ENCODE peak calls at places on chromosomes 16 and 17, in six cellular contexts. R is HCT116, Q is K562, J is GM12878, U is SK-N-SH, Y is HepG2. O is an unnamed sample.

GRCh38 chr16:67483150-67483549 is at the start of gene AGRP:
- DNase-seq in R (no peak), Q (no peak), J (no peak), U (no peak), Y (no peak), O (no peak)

GRCh38 chr16:68069511-68070248 is 15.5 kb upstream of the NFATC3 start:
- DNase-seq in R (no peak), Q (no peak), J (no peak), U (no peak), Y (no peak), O (peak)

GRCh38 chr17:39747745-39748144 is 10.0 kb downstream of the GRB7 start:
- DNase-seq in R (no peak), Q (no peak), J (no peak), U (no peak), Y (no peak), O (no peak)

GRCh38 chr17:61467416-61468262 is 15.4 kb downstream of the TBX4 start:
- DNase-seq in R (peak), Q (peak), J (no peak), U (peak), Y (no peak), O (no peak)

GRCh38 chr16:88065747-88066142 is 114.5 kb downstream of the BANP start:
- DNase-seq in R (no peak), Q (no peak), J (no peak), U (no peak), Y (no peak), O (no peak)

GRCh38 chr17:19290047-19290705 is 53.0 kb downstream of the EPN2 start:
- DNase-seq in R (no peak), Q (no peak), J (no peak), U (peak), Y (no peak), O (no peak)

GRCh38 chr16:69936252-69936651 is 14.9 kb upstream of the CLEC18A start:
- DNase-seq in R (no peak), Q (no peak), J (no peak), U (no peak), Y (no peak), O (no peak)

GRCh38 chr17:78315355-78316114 is 44.3 kb downstream of the SOCS3 start:
- DNase-seq in R (peak), Q (peak), J (peak), U (peak), Y (peak), O (peak)

GRCh38 chr16:84759061-84759460 is 59.3 kb downstream of the USP10 start:
- DNase-seq in R (no peak), Q (no peak), J (no peak), U (no peak), Y (no peak), O (no peak)

GRCh38 chr17:29149431-29150064 is 30.6 kb downstream of the MYO18A start:
- DNase-seq in R (no peak), Q (no peak), J (no peak), U (no peak), Y (no peak), O (no peak)

GRCh38 chr16:71927383-71927782 is 32.1 kb downstream of the IST1 start:
- DNase-seq in R (peak), Q (no peak), J (no peak), U (no peak), Y (no peak), O (no peak)

GRCh38 chr17:48995871-48996695 is 1.1 kb upstream of the IGF2BP1 start:
- DNase-seq in R (no peak), Q (peak), J (no peak), U (peak), Y (peak), O (peak)

GRCh38 chr17:82199496-82199895 is 13.1 kb downstream of the CCDC57 start:
- DNase-seq in R (no peak), Q (no peak), J (no peak), U (peak), Y (no peak), O (no peak)

GRCh38 chr16:78235168-78235800 is 135.8 kb downstream of the WWOX start:
- DNase-seq in R (peak), Q (peak), J (peak), U (peak), Y (peak), O (peak)

GRCh38 chr17:31533546-31534155 is 142.2 kb downstream of the RAB11FIP4 start:
- DNase-seq in R (peak), Q (peak), J (no peak), U (peak), Y (no peak), O (no peak)

GRCh38 chr17:4854181-4854681 is 21.1 kb downstream of the MINK1 start:
- DNase-seq in R (no peak), Q (no peak), J (no peak), U (no peak), Y (peak), O (no peak)

GRCh38 chr16:6684076-6684673 is 648.5 kb upstream of the RBFOX1 start:
- DNase-seq in R (no peak), Q (peak), J (no peak), U (peak), Y (peak), O (peak)

GRCh38 chr16:24984903-24985675 is 30.1 kb downstream of the ARHGAP17 start:
- DNase-seq in R (no peak), Q (no peak), J (no peak), U (no peak), Y (no peak), O (no peak)

GRCh38 chr17:40937384-40937819 is at the start of gene KRT23:
- DNase-seq in R (no peak), Q (no peak), J (no peak), U (no peak), Y (no peak), O (no peak)

GRCh38 chr17:10802487-10803284 is 1.2 kb downstream of the TMEM238L start:
- DNase-seq in R (no peak), Q (no peak), J (no peak), U (no peak), Y (no peak), O (no peak)
- TF ChIP-seq YY1 in R (no peak), Q (no peak), J (no peak), U (no peak), Y (no peak), O (no peak)

GRCh38 chr17:7477392-7478275 is 1.8 kb downstream of the ZBTB4 start:
- DNase-seq in R (no peak), Q (peak), J (no peak), U (peak), Y (peak), O (no peak)

GRCh38 chr17:7478276-7479138 is 924 bp downstream of the ZBTB4 start:
- DNase-seq in R (no peak), Q (peak), J (no peak), U (peak), Y (no peak), O (peak)

GRCh38 chr17:7476951-7477350 is 2.5 kb downstream of the ZBTB4 start:
- DNase-seq in R (no peak), Q (no peak), J (no peak), U (no peak), Y (no peak), O (no peak)

GRCh38 chr17:7475764-7476422 is 3.5 kb downstream of the ZBTB4 start:
- DNase-seq in R (no peak), Q (peak), J (no peak), U (no peak), Y (no peak), O (no peak)

DNA sequence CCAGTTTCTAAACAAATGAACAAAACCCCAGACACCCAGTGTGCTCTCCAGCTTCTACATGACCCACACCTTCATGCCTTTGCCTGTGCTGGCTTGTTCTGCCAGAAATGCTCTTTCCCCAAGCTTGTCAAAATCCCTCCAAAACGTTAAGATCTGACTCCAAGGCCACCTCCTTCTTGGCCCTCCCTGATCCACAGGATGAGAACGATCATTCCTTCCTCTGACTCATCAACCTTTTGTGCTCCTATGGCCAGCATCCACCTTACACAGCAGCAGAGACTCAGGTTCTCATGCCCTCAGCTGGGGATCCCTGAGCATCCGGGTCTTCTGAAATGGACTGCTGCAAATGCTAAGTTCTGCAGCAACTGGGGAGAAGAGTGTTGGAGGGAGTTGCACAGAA is 3.0 kb downstream of the ZBTB4 start:
- DNase-seq in R (no peak), Q (peak), J (no peak), U (no peak), Y (no peak), O (no peak)
- TF ChIP-seq SIN3A in R (no peak), Q (no peak), J (no peak), U (no peak), Y (no peak), O (no peak)

GRCh38 chr16:11278681-11279628 is 2.2 kb downstream of the PRM1 start:
- DNase-seq in R (no peak), Q (no peak), J (no peak), U (no peak), Y (peak), O (no peak)
- TF ChIP-seq YY1 in R (no peak), Q (no peak), J (no peak), U (no peak), Y (no peak), O (no peak)

DNA sequence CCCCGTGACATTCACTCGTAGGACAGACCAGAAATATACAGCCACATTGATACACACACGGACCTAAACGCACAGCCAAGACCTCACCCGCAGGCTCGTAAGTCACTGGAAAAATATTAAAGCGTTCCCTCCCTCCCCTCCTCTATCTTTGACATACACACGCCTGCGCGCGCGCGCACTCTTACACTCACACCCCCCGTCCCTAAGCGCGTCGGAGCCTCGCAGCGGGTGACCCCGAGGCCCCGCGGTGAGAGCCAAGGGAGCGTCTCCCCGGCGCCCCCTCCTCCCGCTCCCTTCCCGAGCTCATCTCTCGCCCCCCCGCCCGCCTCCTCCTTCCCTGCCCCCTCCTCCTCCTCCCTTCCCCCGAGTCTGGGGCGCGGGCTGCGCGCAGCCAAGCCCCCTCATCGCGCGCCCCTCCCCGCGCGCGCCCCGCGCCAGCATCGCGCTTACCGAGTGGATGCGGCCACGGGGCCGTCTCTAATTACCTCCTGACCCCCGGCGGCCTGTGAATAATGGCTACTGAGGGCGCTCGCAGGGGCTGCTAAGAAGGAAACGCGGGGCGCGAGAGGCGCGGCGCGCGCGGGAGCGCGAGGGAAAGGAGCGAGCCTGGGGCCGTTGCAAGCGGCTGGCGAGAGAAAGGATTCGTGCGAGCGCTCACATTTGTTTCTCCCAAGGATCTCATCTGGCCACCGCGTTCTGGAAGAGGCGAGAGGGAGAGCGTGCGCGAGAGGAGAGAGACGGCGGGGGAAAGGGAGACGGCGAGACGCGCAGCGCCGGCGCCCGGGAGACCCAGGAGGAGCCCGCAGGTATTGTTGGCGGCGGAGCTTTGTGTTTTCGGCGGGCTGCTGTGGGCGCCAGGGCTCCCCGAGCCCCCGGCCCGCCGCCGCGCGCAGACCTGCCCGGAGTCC is 42.4 kb downstream of the RAI1 start:
- DNase-seq in R (no peak), Q (no peak), J (no peak), U (peak), Y (no peak), O (peak)
- TF ChIP-seq SIN3A in R (no peak), Q (no peak), J (no peak), U (no peak), Y (no peak), O (peak)